ENCODE peak calls at places on chromosomes 7 and 10, in five cellular contexts. Q is HCEC 1CT; A is activated T-cell treated with anti-CD3 and anti-CD28 coated beads, Interleukin-2, amount 50 U/mL, for 1 hour; T is germinal center; K is A549. Z is an unnamed sample.

GRCh38 chr10:21158301-21158700 is 261.2 kb upstream of the NEBL start:
- DNase-seq in K (no peak), T (no peak), Q (no peak), A (no peak), Z (no peak)

GRCh38 chr7:47571355-47572100 is 10.4 kb downstream of the TNS3 start:
- DNase-seq in K (peak), Q (no peak), A (no peak), T (no peak), Z (peak)

GRCh38 chr10:17835688-17836087 is 26.5 kb downstream of the MRC1 start:
- DNase-seq in A (no peak), T (no peak), K (peak), Q (peak), Z (peak)

GRCh38 chr10:34473174-34474059 is 341.7 kb downstream of the PARD3 start:
- DNase-seq in Q (no peak), K (peak), T (no peak), A (no peak), Z (no peak)

GRCh38 chr10:21926358-21926890 is 77.1 kb downstream of the DNAJC1 start:
- DNase-seq in K (peak), Q (no peak), A (no peak), T (no peak), Z (no peak)

GRCh38 chr10:5584895-5585516 is 60.2 kb downstream of the CALML3 start:
- DNase-seq in Q (peak), K (peak), T (no peak), A (no peak), Z (peak)

GRCh38 chr10:97163646-97164535 is 21.9 kb downstream of the SLIT1 start:
- DNase-seq in A (no peak), T (no peak), Q (no peak), K (no peak), Z (no peak)

GRCh38 chr10:91420868-91421267 is 10.7 kb downstream of the HECTD2 start:
- DNase-seq in K (no peak), A (no peak), T (no peak), Q (peak), Z (peak)

GRCh38 chr7:93817004-93817403 is 73.5 kb downstream of the TFPI2 start:
- DNase-seq in K (no peak), T (no peak), A (no peak), Q (no peak), Z (no peak)

GRCh38 chr7:149459540-149460433 is 1.1 kb downstream of the ZNF777 start:
- DNase-seq in A (no peak), Q (peak), K (no peak), T (peak), Z (no peak)

GRCh38 chr10:6014241-6014761 is 37.0 kb upstream of the IL15RA start:
- DNase-seq in Q (peak), A (no peak), K (peak), T (peak), Z (peak)